ENCODE peak calls at places on chromosomes 3 and 15, in ten cellular contexts. C is activated effector memory CD4-positive, alpha-beta T cell treated with Interleukin-2 at 50 U/mL for 16 hours; U is stimulated activated CD8-positive, alpha-beta memory T cell treated with anti-CD3 and anti-CD28 coated beads, Interleukin-7, amount 100 ng/mL, for 1 hour; Z is type B pancreatic cell; V is D721Med; P is stimulated activated CD4-positive, alpha-beta T cell treated with anti-CD3 and anti-CD28 coated beads, Interleukin-15, amount 100 ng/mL, for 1 hour; I is transverse colon; E is NB4; X is ACHN; W is T-helper 1 cell. M is an unnamed sample.

GRCh38 chr15:80562846-80563245 is 132.3 kb upstream of the ABHD17C start:
- DNase-seq in E (peak), W (no peak), U (no peak), I (no peak), X (no peak), V (no peak), C (no peak), Z (no peak), P (no peak), M (no peak)

GRCh38 chr15:77775851-77776250 is 143.1 kb upstream of the LINGO1 start:
- DNase-seq in P (no peak), I (no peak), Z (no peak), W (no peak), C (no peak), V (no peak), X (no peak), E (no peak), U (no peak), M (no peak)

GRCh38 chr3:50194128-50194902 is 2.9 kb downstream of the GNAT1 start:
- DNase-seq in W (peak), V (peak), Z (no peak), U (peak), I (peak), C (peak), P (peak), E (peak), X (peak), M (no peak)

GRCh38 chr15:48966595-48967301 is 3.0 kb upstream of the SHC4 start:
- DNase-seq in W (no peak), U (no peak), V (no peak), X (peak), C (no peak), Z (no peak), E (peak), P (no peak), I (no peak), M (no peak)

GRCh38 chr3:195732951-195733350 is 12.2 kb downstream of the MUC20 start:
- DNase-seq in W (no peak), V (no peak), E (no peak), C (no peak), Z (no peak), U (no peak), I (no peak), P (no peak), X (no peak), M (no peak)

GRCh38 chr3:177673105-177673804 is 476.0 kb upstream of the TBL1XR1 start:
- DNase-seq in I (no peak), V (no peak), E (peak), W (no peak), U (no peak), P (no peak), Z (no peak), X (no peak), C (no peak), M (no peak)

GRCh38 chr3:197500812-197501211 is 55.0 kb downstream of the BDH1 start:
- DNase-seq in V (no peak), Z (no peak), C (no peak), P (no peak), I (no peak), X (no peak), W (no peak), E (no peak), U (no peak), M (no peak)

GRCh38 chr15:55775316-55775715 is 32.4 kb upstream of the PRTG start:
- DNase-seq in U (no peak), V (no peak), Z (no peak), P (no peak), X (no peak), E (peak), C (no peak), W (no peak), I (no peak), M (no peak)

GRCh38 chr3:104879919-104880318 is 486.8 kb upstream of the ALCAM start:
- DNase-seq in X (no peak), V (no peak), C (no peak), I (no peak), P (no peak), Z (no peak), U (no peak), W (no peak), E (no peak), M (no peak)

GRCh38 chr3:182000454-182000853 is 288.7 kb downstream of the SOX2 start:
- DNase-seq in V (no peak), U (no peak), E (no peak), P (no peak), I (no peak), W (no peak), Z (no peak), X (no peak), C (no peak), M (no peak)

GRCh38 chr3:60579734-60580133 is 671.5 kb downstream of the FHIT start:
- DNase-seq in W (no peak), U (no peak), Z (no peak), C (no peak), E (no peak), V (no peak), I (no peak), X (peak), P (no peak), M (no peak)

GRCh38 chr3:197748597-197749314 is 927 bp upstream of the FYTTD1 start:
- DNase-seq in Z (no peak), X (no peak), C (no peak), E (no peak), W (no peak), U (no peak), V (no peak), I (no peak), P (no peak), M (no peak)

GRCh38 chr3:102733811-102734574 is 299.2 kb downstream of the ZPLD1 start:
- DNase-seq in E (no peak), V (no peak), C (no peak), W (no peak), I (no peak), X (no peak), Z (no peak), U (no peak), P (no peak), M (no peak)

GRCh38 chr3:45612138-45612537 is 17.6 kb downstream of the LIMD1 start:
- DNase-seq in C (no peak), X (no peak), V (no peak), W (no peak), U (no peak), E (no peak), I (no peak), Z (no peak), P (no peak), M (no peak)

GRCh38 chr3:31105011-31105410 is 210.6 kb upstream of the GADL1 start:
- DNase-seq in V (no peak), C (no peak), W (no peak), P (no peak), E (no peak), X (no peak), Z (no peak), U (no peak), I (no peak), M (no peak)

GRCh38 chr3:187808466-187809291 is 63.4 kb upstream of the BCL6 start:
- DNase-seq in E (peak), I (peak), Z (no peak), W (no peak), U (no peak), C (no peak), V (no peak), X (no peak), P (no peak), M (no peak)

GRCh38 chr15:48695088-48695834 is 49.8 kb upstream of the FBN1 start:
- DNase-seq in E (no peak), I (no peak), Z (no peak), W (no peak), C (no peak), V (no peak), P (no peak), X (peak), U (no peak), M (no peak)

GRCh38 chr3:151838574-151839312 is 24.8 kb downstream of the AADAC start:
- DNase-seq in X (peak), W (no peak), C (no peak), I (peak), P (no peak), Z (no peak), U (no peak), V (no peak), E (peak), M (no peak)

GRCh38 chr15:46312133-46312740 is 677.4 kb downstream of the SQOR start:
- DNase-seq in I (peak), V (no peak), W (no peak), P (peak), E (peak), U (peak), Z (peak), C (peak), X (peak), M (no peak)

GRCh38 chr3:153469162-153469561 is 307.1 kb downstream of the RAP2B start:
- DNase-seq in Z (no peak), P (no peak), U (no peak), I (no peak), X (no peak), C (no peak), W (no peak), E (no peak), V (no peak), M (no peak)

GRCh38 chr3:172275586-172275985 is 172.7 kb downstream of the GHSR start:
- DNase-seq in Z (no peak), C (no peak), E (no peak), V (no peak), I (no peak), W (no peak), U (no peak), P (no peak), X (no peak), M (no peak)

GRCh38 chr3:72844436-72844999 is 3.7 kb downstream of the SHQ1 start:
- DNase-seq in I (no peak), U (no peak), X (no peak), Z (no peak), C (no peak), E (no peak), V (no peak), W (no peak), P (no peak), M (no peak)

GRCh38 chr3:81173514-81173913 is 587.9 kb downstream of the GBE1 start:
- DNase-seq in Z (no peak), P (no peak), X (peak), U (no peak), V (no peak), E (peak), C (no peak), W (no peak), I (no peak), M (no peak)

GRCh38 chr15:77436822-77437221 is 16.1 kb downstream of the HMG20A start:
- DNase-seq in E (no peak), X (no peak), P (no peak), W (no peak), I (no peak), V (no peak), U (no peak), Z (no peak), C (no peak), M (no peak)